ENCODE peak calls at places on chromosome 16, in four cellular contexts. One of them, this sample, is unnamed.

GRCh38 chr16:77974883-77975282 is 47.5 kb upstream of the CLEC3A start:
- DNase-seq in gastrocnemius medialis: no peak
- DNase-seq in fibroblast of lung: no peak
- DNase-seq in progenitor cell of endocrine pancreas: peak; percentile 33
- DNase-seq in this sample: no peak

GRCh38 chr16:70689035-70689969 is 3.4 kb upstream of the MTSS2 start:
- DNase-seq in fibroblast of lung: no peak
- DNase-seq in progenitor cell of endocrine pancreas: no peak
- DNase-seq in gastrocnemius medialis: peak; percentile 88
- DNase-seq in this sample: peak; percentile 54

GRCh38 chr16:57994778-57995177 is 5.7 kb downstream of the ZNF319 start:
- DNase-seq in fibroblast of lung: peak; percentile 30
- DNase-seq in gastrocnemius medialis: no peak
- DNase-seq in progenitor cell of endocrine pancreas: no peak
- DNase-seq in this sample: peak; percentile 47

GRCh38 chr16:50188619-50189136 is 35.6 kb downstream of the TENT4B start:
- DNase-seq in progenitor cell of endocrine pancreas: no peak
- DNase-seq in gastrocnemius medialis: no peak
- DNase-seq in fibroblast of lung: no peak
- DNase-seq in this sample: no peak

GRCh38 chr16:50403491-50403890 is 34.7 kb upstream of the BRD7 start:
- DNase-seq in progenitor cell of endocrine pancreas: no peak
- DNase-seq in gastrocnemius medialis: no peak
- DNase-seq in fibroblast of lung: no peak
- DNase-seq in this sample: peak; percentile 14

GRCh38 chr16:56729736-56730662 is at the start of gene NUP93:
- DNase-seq in gastrocnemius medialis: peak; percentile 92
- DNase-seq in fibroblast of lung: peak; percentile 92
- DNase-seq in progenitor cell of endocrine pancreas: peak; percentile 80
- DNase-seq in this sample: peak; percentile 93

GRCh38 chr16:59905131-59905530 is 1171.0 kb upstream of the GOT2 start:
- DNase-seq in progenitor cell of endocrine pancreas: no peak
- DNase-seq in fibroblast of lung: no peak
- DNase-seq in gastrocnemius medialis: no peak
- DNase-seq in this sample: no peak

GRCh38 chr16:15613676-15614075 is 29.3 kb downstream of the MARF1 start:
- DNase-seq in progenitor cell of endocrine pancreas: no peak
- DNase-seq in fibroblast of lung: no peak
- DNase-seq in gastrocnemius medialis: no peak
- DNase-seq in this sample: no peak

GRCh38 chr16:53080345-53081031 is 25.7 kb downstream of the CHD9 start:
- DNase-seq in fibroblast of lung: peak; percentile 89
- DNase-seq in gastrocnemius medialis: peak; percentile 55
- DNase-seq in progenitor cell of endocrine pancreas: no peak
- DNase-seq in this sample: peak; percentile 81

GRCh38 chr16:64391009-64391663 is 730.7 kb downstream of the CDH11 start:
- DNase-seq in gastrocnemius medialis: no peak
- DNase-seq in fibroblast of lung: peak; percentile 46
- DNase-seq in progenitor cell of endocrine pancreas: no peak
- DNase-seq in this sample: no peak

GRCh38 chr16:87849419-87850008 is 19.8 kb downstream of the SLC7A5 start:
- DNase-seq in progenitor cell of endocrine pancreas: no peak
- DNase-seq in gastrocnemius medialis: no peak
- DNase-seq in fibroblast of lung: no peak
- DNase-seq in this sample: no peak

GRCh38 chr16:87853411-87854052 is 15.8 kb downstream of the SLC7A5 start:
- DNase-seq in fibroblast of lung: peak; percentile 94
- DNase-seq in progenitor cell of endocrine pancreas: peak; percentile 48
- DNase-seq in gastrocnemius medialis: peak; percentile 98
- DNase-seq in this sample: peak; percentile 90

GRCh38 chr16:87850009-87851006 is 19.0 kb downstream of the SLC7A5 start:
- DNase-seq in gastrocnemius medialis: peak; percentile 63
- DNase-seq in progenitor cell of endocrine pancreas: peak; percentile 78
- DNase-seq in fibroblast of lung: peak; percentile 49
- DNase-seq in this sample: peak; percentile 72

GRCh38 chr16:87851141-87851587 is 18.1 kb downstream of the SLC7A5 start:
- DNase-seq in progenitor cell of endocrine pancreas: no peak
- DNase-seq in fibroblast of lung: no peak
- DNase-seq in gastrocnemius medialis: no peak
- DNase-seq in this sample: no peak

DNA sequence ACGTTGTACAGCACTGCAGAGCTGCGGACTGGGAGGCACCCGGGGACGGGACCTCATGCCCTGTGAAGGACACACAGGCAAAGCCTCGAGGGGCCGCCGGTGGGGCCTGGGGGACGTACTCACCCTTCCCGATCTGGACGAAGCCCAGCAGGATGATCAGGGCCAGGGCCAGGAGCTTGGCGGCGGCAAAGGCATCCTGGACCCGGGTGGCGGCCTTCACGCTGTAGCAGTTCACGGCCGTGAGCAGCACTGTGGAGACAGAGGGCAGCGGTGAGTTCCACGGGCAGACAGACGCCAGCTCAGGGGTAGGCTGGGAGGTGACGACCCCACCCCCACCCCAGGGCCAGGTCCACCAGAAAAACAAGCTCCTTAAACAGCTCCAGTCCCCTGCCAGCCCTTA is 17.7 kb downstream of the SLC7A5 start:
- DNase-seq in progenitor cell of endocrine pancreas: no peak
- DNase-seq in fibroblast of lung: no peak
- DNase-seq in gastrocnemius medialis: no peak
- DNase-seq in this sample: no peak
- TF ChIP-seq CTCF in progenitor cell of endocrine pancreas: no peak
- TF ChIP-seq CTCF in fibroblast of lung: no peak
- TF ChIP-seq CTCF in gastrocnemius medialis: no peak
- TF ChIP-seq CTCF in this sample: no peak

GRCh38 chr16:83393196-83393981 is 414.4 kb upstream of the HSBP1 start:
- DNase-seq in gastrocnemius medialis: no peak
- DNase-seq in progenitor cell of endocrine pancreas: no peak
- DNase-seq in fibroblast of lung: no peak
- DNase-seq in this sample: peak; percentile 4
- TF ChIP-seq CTCF in gastrocnemius medialis: no peak
- TF ChIP-seq CTCF in progenitor cell of endocrine pancreas: peak; percentile 21
- TF ChIP-seq CTCF in fibroblast of lung: no peak
- TF ChIP-seq CTCF in this sample: no peak

DNA sequence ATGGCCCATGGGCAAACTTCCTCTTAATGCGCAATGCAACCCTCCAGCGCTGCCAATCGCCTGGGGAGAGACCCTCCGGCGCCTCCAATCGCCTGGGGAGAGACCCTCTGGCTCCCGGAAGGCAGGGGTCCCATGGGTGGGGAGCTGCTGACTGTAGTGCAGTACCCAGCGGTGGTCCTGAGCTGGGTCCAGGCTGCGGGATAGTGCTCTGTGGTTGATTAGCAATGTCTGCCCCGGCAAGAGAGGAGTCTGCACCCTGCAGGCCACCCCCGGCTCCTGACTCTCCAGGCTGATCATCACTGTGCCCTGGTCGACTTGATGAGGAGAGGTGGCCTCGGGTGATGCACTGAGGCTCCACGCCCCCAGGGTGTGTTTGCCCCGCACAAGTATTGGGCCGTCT is 44.6 kb upstream of the ZNF469 start:
- DNase-seq in fibroblast of lung: no peak
- DNase-seq in gastrocnemius medialis: no peak
- DNase-seq in progenitor cell of endocrine pancreas: no peak
- DNase-seq in this sample: no peak
- TF ChIP-seq CTCF in fibroblast of lung: no peak
- TF ChIP-seq CTCF in gastrocnemius medialis: no peak
- TF ChIP-seq CTCF in progenitor cell of endocrine pancreas: no peak
- TF ChIP-seq CTCF in this sample: no peak

GRCh38 chr16:65662236-65662635 is 540.4 kb upstream of the CDH11 start:
- DNase-seq in progenitor cell of endocrine pancreas: no peak
- DNase-seq in gastrocnemius medialis: no peak
- DNase-seq in fibroblast of lung: no peak
- DNase-seq in this sample: no peak

GRCh38 chr16:65661451-65661850 is 539.6 kb upstream of the CDH11 start:
- DNase-seq in progenitor cell of endocrine pancreas: no peak
- DNase-seq in fibroblast of lung: no peak
- DNase-seq in gastrocnemius medialis: no peak
- DNase-seq in this sample: no peak

GRCh38 chr16:65666132-65666869 is 544.4 kb upstream of the CDH11 start:
- DNase-seq in fibroblast of lung: no peak
- DNase-seq in progenitor cell of endocrine pancreas: no peak
- DNase-seq in gastrocnemius medialis: no peak
- DNase-seq in this sample: no peak

GRCh38 chr16:65663774-65664173 is 541.9 kb upstream of the CDH11 start:
- DNase-seq in fibroblast of lung: no peak
- DNase-seq in gastrocnemius medialis: no peak
- DNase-seq in progenitor cell of endocrine pancreas: no peak
- DNase-seq in this sample: no peak

DNA sequence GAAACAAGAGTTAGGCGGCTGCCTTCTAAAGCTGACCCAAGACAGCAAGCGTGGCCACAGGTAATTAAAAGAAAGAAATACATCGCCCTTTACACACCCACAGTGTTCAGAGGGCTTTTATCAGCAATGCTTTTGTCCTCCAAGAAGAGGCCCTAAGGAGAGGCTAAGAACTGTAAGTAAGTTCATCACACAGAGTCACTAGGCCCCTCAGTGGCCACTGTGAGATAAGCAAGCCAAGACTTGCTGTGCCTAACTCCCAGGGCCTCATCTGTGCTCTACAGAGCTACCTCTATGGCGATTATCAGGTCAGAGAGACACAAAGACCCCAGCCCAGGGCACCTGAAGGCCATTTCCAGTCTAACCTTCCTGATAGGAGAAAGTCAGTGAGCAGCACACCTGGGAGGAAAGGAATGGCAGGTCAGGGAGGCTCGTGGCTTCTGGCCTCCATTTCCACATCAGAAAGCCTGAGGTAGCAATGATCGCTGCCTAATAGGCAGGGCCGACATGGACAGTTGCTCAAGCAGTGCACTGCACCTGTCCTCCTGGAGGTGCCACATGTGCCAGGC is 545.2 kb upstream of the CDH11 start:
- DNase-seq in fibroblast of lung: peak; percentile 25
- DNase-seq in progenitor cell of endocrine pancreas: no peak
- DNase-seq in gastrocnemius medialis: no peak
- DNase-seq in this sample: no peak
- TF ChIP-seq CTCF in fibroblast of lung: no peak
- TF ChIP-seq CTCF in progenitor cell of endocrine pancreas: no peak
- TF ChIP-seq CTCF in gastrocnemius medialis: no peak
- TF ChIP-seq CTCF in this sample: no peak

DNA sequence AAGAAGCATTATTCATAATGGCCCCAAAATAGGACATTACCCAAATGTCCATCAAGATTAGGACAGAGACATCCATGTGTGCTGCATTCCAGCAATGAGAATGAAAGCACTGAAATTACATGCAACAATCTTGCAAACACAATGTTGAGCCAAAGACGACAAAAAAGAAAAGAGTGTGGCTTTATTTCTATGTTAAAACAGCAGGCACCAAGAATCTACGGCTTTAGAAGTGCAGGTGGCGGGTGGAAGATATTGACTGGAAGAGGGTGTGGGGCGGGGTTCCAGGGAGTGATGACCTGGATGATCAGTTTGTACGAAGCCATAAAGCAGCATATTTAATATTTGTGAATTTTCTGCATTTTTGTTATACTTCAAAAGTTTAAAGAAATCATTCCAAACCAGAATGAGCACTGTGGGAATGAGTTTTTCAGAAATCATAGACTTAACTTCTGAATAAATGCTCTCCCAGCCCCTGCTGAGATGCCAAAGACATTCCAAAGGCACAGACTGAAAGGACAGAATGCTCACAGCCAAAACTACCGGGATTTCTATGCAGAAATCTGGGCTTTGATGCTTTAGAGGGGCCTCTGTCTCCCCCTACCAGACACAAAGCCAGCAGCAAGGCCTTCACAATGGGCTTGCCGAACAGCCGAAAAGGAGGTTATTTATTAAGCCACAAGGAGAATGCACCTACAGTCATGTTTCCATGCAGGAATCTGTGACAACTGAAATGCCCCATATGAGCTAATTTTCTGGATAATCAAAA is 361.6 kb downstream of the GRIN2A start:
- DNase-seq in gastrocnemius medialis: no peak
- DNase-seq in fibroblast of lung: no peak
- DNase-seq in progenitor cell of endocrine pancreas: peak; percentile 12
- DNase-seq in this sample: no peak
- TF ChIP-seq CTCF in gastrocnemius medialis: no peak
- TF ChIP-seq CTCF in fibroblast of lung: no peak
- TF ChIP-seq CTCF in progenitor cell of endocrine pancreas: peak; percentile 60
- TF ChIP-seq CTCF in this sample: no peak